ENCODE peak calls at places on chromosomes 7 and 10, in five cellular contexts. One of them, this sample, is unnamed. For H3K9me3, the result is how much of the 10 kb centered on the place peaks cover.

GRCh38 chr7:5231811-5232484 is 41.9 kb downstream of the WIPI2 start:
- DNase-seq in cardiac muscle cell: no peak
- DNase-seq in gastrocnemius medialis: no peak
- DNase-seq in tibial artery: no peak
- DNase-seq in lung: no peak
- DNase-seq in this sample: no peak

GRCh38 chr10:85786401-85786899 is 580.1 kb downstream of the GRID1 start:
- DNase-seq in cardiac muscle cell: no peak
- DNase-seq in tibial artery: no peak
- DNase-seq in lung: no peak
- DNase-seq in gastrocnemius medialis: no peak
- DNase-seq in this sample: no peak

GRCh38 chr10:30827531-30828120 is 198.1 kb upstream of the LYZL2 start:
- DNase-seq in tibial artery: peak
- DNase-seq in lung: no peak
- DNase-seq in gastrocnemius medialis: no peak
- DNase-seq in cardiac muscle cell: peak
- DNase-seq in this sample: no peak

GRCh38 chr10:108327706-108328105 is 1163.2 kb upstream of the SORCS1 start:
- DNase-seq in tibial artery: no peak
- DNase-seq in lung: no peak
- DNase-seq in gastrocnemius medialis: no peak
- DNase-seq in cardiac muscle cell: no peak
- DNase-seq in this sample: no peak

GRCh38 chr10:25888627-25889026 is 45.4 kb upstream of the MYO3A start:
- DNase-seq in lung: no peak
- DNase-seq in cardiac muscle cell: no peak
- DNase-seq in gastrocnemius medialis: no peak
- DNase-seq in tibial artery: no peak
- DNase-seq in this sample: no peak

GRCh38 chr7:756928-757560 is 30.0 kb upstream of the PRKAR1B start:
- DNase-seq in tibial artery: peak
- DNase-seq in cardiac muscle cell: no peak
- DNase-seq in lung: no peak
- DNase-seq in gastrocnemius medialis: no peak
- DNase-seq in this sample: peak

GRCh38 chr7:136685506-136685905 is 182.9 kb upstream of the CHRM2 start:
- DNase-seq in lung: no peak
- DNase-seq in gastrocnemius medialis: no peak
- DNase-seq in cardiac muscle cell: no peak
- DNase-seq in tibial artery: no peak
- DNase-seq in this sample: no peak

GRCh38 chr7:135901585-135902540 is 75.3 kb downstream of the MTPN start:
- DNase-seq in cardiac muscle cell: no peak
- DNase-seq in gastrocnemius medialis: no peak
- DNase-seq in tibial artery: no peak
- DNase-seq in lung: no peak
- DNase-seq in this sample: no peak

GRCh38 chr7:13106513-13106912 is 419.1 kb downstream of the ARL4A start:
- DNase-seq in gastrocnemius medialis: no peak
- DNase-seq in lung: no peak
- DNase-seq in cardiac muscle cell: no peak
- DNase-seq in tibial artery: no peak
- DNase-seq in this sample: no peak

GRCh38 chr7:117283371-117283770 is 39.5 kb downstream of the WNT2 start:
- DNase-seq in tibial artery: no peak
- DNase-seq in lung: no peak
- DNase-seq in gastrocnemius medialis: no peak
- DNase-seq in cardiac muscle cell: peak
- DNase-seq in this sample: no peak

GRCh38 chr10:5064656-5065055 is 29.6 kb upstream of the AKR1C3 start:
- DNase-seq in tibial artery: no peak
- DNase-seq in lung: no peak
- DNase-seq in gastrocnemius medialis: no peak
- DNase-seq in cardiac muscle cell: no peak
- DNase-seq in this sample: no peak

GRCh38 chr10:131431978-131432690 is 120.6 kb upstream of the TCERG1L start:
- DNase-seq in lung: no peak
- DNase-seq in cardiac muscle cell: no peak
- DNase-seq in tibial artery: no peak
- DNase-seq in gastrocnemius medialis: no peak
- DNase-seq in this sample: peak

GRCh38 chr7:86598311-86598710 is 45.4 kb upstream of the GRM3 start:
- DNase-seq in gastrocnemius medialis: no peak
- DNase-seq in cardiac muscle cell: no peak
- DNase-seq in tibial artery: no peak
- DNase-seq in lung: no peak
- DNase-seq in this sample: no peak

GRCh38 chr10:103922659-103923058 is 4.7 kb upstream of the STN1 start:
- DNase-seq in gastrocnemius medialis: no peak
- DNase-seq in lung: no peak
- DNase-seq in tibial artery: no peak
- DNase-seq in cardiac muscle cell: no peak
- DNase-seq in this sample: no peak

GRCh38 chr7:369476-369980 is 79.6 kb downstream of the FOXL3 start:
- DNase-seq in gastrocnemius medialis: no peak
- DNase-seq in tibial artery: peak
- DNase-seq in lung: no peak
- DNase-seq in cardiac muscle cell: no peak
- DNase-seq in this sample: peak

GRCh38 chr7:82410461-82410860 is 33.1 kb downstream of the CACNA2D1 start:
- DNase-seq in gastrocnemius medialis: peak
- DNase-seq in lung: no peak
- DNase-seq in cardiac muscle cell: no peak
- DNase-seq in tibial artery: no peak
- DNase-seq in this sample: peak

GRCh38 chr7:14288701-14289100 is 299.2 kb upstream of the ETV1 start:
- DNase-seq in tibial artery: no peak
- DNase-seq in gastrocnemius medialis: no peak
- DNase-seq in lung: no peak
- DNase-seq in cardiac muscle cell: no peak
- DNase-seq in this sample: no peak
- H3K9me3 ChIP-seq in tibial artery: under half
- H3K9me3 ChIP-seq in gastrocnemius medialis: under half
- H3K9me3 ChIP-seq in lung: under half
- H3K9me3 ChIP-seq in cardiac muscle cell: under half
- H3K9me3 ChIP-seq in this sample: under half

GRCh38 chr10:118241229-118242137 is 100.6 kb downstream of the FAM204A start:
- DNase-seq in cardiac muscle cell: peak
- DNase-seq in lung: peak
- DNase-seq in gastrocnemius medialis: peak
- DNase-seq in tibial artery: peak
- DNase-seq in this sample: peak

GRCh38 chr10:118249714-118250113 is 92.4 kb downstream of the FAM204A start:
- DNase-seq in lung: no peak
- DNase-seq in tibial artery: no peak
- DNase-seq in gastrocnemius medialis: no peak
- DNase-seq in cardiac muscle cell: no peak
- DNase-seq in this sample: no peak

GRCh38 chr10:118246340-118247247 is 95.5 kb downstream of the FAM204A start:
- DNase-seq in cardiac muscle cell: no peak
- DNase-seq in lung: no peak
- DNase-seq in tibial artery: no peak
- DNase-seq in gastrocnemius medialis: no peak
- DNase-seq in this sample: no peak

GRCh38 chr10:118238573-118239240 is 103.4 kb downstream of the FAM204A start:
- DNase-seq in lung: no peak
- DNase-seq in tibial artery: no peak
- DNase-seq in cardiac muscle cell: peak
- DNase-seq in gastrocnemius medialis: no peak
- DNase-seq in this sample: no peak

DNA sequence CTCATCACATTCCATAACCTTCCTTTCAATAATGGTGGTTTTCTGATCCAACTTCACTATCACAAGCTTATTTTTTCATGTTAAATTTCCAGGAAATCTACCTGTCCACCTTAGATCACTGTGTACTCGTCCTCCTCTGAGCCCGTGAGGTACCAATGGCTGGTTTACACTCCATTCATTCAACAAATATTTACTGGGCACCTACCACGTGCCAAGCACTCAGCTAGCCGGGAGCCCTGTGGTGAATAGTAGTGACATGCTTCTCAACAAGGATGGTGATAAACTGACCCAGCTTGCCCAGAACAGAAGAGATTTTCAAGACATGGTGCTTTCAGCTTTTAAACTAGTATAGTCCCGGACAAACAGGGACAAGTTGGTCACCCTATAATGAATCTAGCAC is 98.2 kb downstream of the FAM204A start:
- DNase-seq in tibial artery: no peak
- DNase-seq in lung: no peak
- DNase-seq in cardiac muscle cell: no peak
- DNase-seq in gastrocnemius medialis: no peak
- DNase-seq in this sample: no peak
- H3K9me3 ChIP-seq in tibial artery: under half
- H3K9me3 ChIP-seq in lung: under half
- H3K9me3 ChIP-seq in cardiac muscle cell: under half
- H3K9me3 ChIP-seq in gastrocnemius medialis: under half
- H3K9me3 ChIP-seq in this sample: under half

GRCh38 chr10:38741226-38741625 is 647.1 kb downstream of the ZNF37A start:
- DNase-seq in gastrocnemius medialis: no peak
- DNase-seq in cardiac muscle cell: no peak
- DNase-seq in tibial artery: no peak
- DNase-seq in lung: no peak
- DNase-seq in this sample: no peak
- H3K9me3 ChIP-seq in gastrocnemius medialis: under half
- H3K9me3 ChIP-seq in cardiac muscle cell: under half
- H3K9me3 ChIP-seq in tibial artery: under half
- H3K9me3 ChIP-seq in lung: under half
- H3K9me3 ChIP-seq in this sample: under half

DNA sequence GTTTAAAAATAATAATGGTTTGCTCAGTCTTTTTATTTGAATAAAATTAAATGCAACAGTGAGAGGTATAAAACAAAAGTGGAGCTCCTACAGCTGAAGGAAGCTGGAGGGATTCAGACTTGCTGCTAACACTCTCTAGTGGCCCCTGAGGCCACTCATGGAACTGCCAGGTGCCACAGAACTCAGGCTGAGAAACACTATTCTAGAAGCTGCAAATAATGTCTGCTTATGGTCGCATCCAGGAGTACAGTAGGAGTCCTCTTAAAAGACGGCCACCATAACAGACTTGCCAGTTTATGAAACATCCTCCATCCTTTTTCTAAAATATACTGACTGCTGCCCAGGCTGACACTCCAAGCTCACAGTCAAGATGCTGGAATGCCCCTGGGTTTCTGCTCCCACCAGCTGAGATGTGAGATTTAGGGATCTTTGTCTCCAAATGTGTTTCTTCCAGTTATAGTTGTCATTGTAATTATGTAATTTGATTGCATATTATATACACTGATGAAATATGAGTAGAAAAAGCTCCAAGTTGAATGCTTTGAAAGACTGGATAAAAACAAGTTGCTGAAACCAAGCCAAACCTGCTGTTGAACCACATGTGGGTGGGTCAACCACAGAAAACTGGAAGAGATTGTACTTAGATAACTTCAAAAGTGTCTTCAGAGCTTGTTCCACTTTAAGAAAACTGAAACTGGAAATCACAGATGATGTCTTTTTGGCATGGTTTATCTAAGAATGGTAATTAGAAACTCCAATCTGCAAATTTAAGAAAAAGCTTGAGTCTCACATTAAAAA is 213.7 kb upstream of the AOAH start:
- DNase-seq in lung: no peak
- DNase-seq in cardiac muscle cell: peak
- DNase-seq in tibial artery: no peak
- DNase-seq in gastrocnemius medialis: no peak
- DNase-seq in this sample: no peak
- H3K9me3 ChIP-seq in lung: under half
- H3K9me3 ChIP-seq in cardiac muscle cell: under half
- H3K9me3 ChIP-seq in tibial artery: under half
- H3K9me3 ChIP-seq in gastrocnemius medialis: under half
- H3K9me3 ChIP-seq in this sample: under half

GRCh38 chr7:57300747-57301146 is 149.2 kb upstream of the ZNF716 start:
- DNase-seq in tibial artery: no peak
- DNase-seq in lung: no peak
- DNase-seq in gastrocnemius medialis: no peak
- DNase-seq in cardiac muscle cell: no peak
- DNase-seq in this sample: no peak

GRCh38 chr7:57308631-57309408 is 141.2 kb upstream of the ZNF716 start:
- DNase-seq in gastrocnemius medialis: no peak
- DNase-seq in tibial artery: no peak
- DNase-seq in cardiac muscle cell: no peak
- DNase-seq in lung: no peak
- DNase-seq in this sample: no peak

GRCh38 chr7:57305192-57305748 is 144.7 kb upstream of the ZNF716 start:
- DNase-seq in gastrocnemius medialis: no peak
- DNase-seq in lung: no peak
- DNase-seq in tibial artery: no peak
- DNase-seq in cardiac muscle cell: no peak
- DNase-seq in this sample: no peak
- H3K9me3 ChIP-seq in gastrocnemius medialis: under half
- H3K9me3 ChIP-seq in lung: under half
- H3K9me3 ChIP-seq in tibial artery: under half
- H3K9me3 ChIP-seq in cardiac muscle cell: under half
- H3K9me3 ChIP-seq in this sample: under half